ENCODE peak calls at places on chromosomes 2 and 18, in six cellular contexts. W is MM.1S, I is foreskin fibroblast, C is MCF 10A, T is BJ, N is fibroblast of the aortic adventitia. G is an unnamed sample.

GRCh38 chr18:37385846-37386435 is 179.7 kb downstream of the CELF4 start:
- DNase-seq in W (peak), I (no peak), C (peak), T (no peak), N (peak), G (no peak)

GRCh38 chr2:127359520-127359919 is 28.3 kb downstream of the MAP3K2 start:
- DNase-seq in W (no peak), I (no peak), C (no peak), T (no peak), N (no peak), G (no peak)

GRCh38 chr2:9796056-9796792 is 47.0 kb upstream of the TAF1B start:
- DNase-seq in W (no peak), I (no peak), C (no peak), T (no peak), N (no peak), G (no peak)

GRCh38 chr2:233061007-233061590 is 957 bp downstream of the INPP5D start:
- DNase-seq in W (peak), I (no peak), C (no peak), T (no peak), N (no peak), G (no peak)

GRCh38 chr2:88554189-88554588 is 73.1 kb downstream of the EIF2AK3 start:
- DNase-seq in W (no peak), I (no peak), C (peak), T (no peak), N (no peak), G (no peak)

GRCh38 chr18:49082714-49083688 is 132.2 kb upstream of the SMAD7 start:
- DNase-seq in W (no peak), I (no peak), C (no peak), T (no peak), N (no peak), G (no peak)

GRCh38 chr18:42306208-42306980 is 351.4 kb downstream of the PIK3C3 start:
- DNase-seq in W (no peak), I (no peak), C (no peak), T (no peak), N (peak), G (no peak)

GRCh38 chr2:173401716-173402326 is 47.1 kb downstream of the CDCA7 start:
- DNase-seq in W (no peak), I (no peak), C (no peak), T (no peak), N (peak), G (no peak)

GRCh38 chr2:8134105-8134903 is 547.6 kb upstream of the ID2 start:
- DNase-seq in W (no peak), I (no peak), C (no peak), T (no peak), N (no peak), G (no peak)

GRCh38 chr2:170222298-170222697 is 44.4 kb downstream of the MYO3B start:
- DNase-seq in W (no peak), I (peak), C (peak), T (no peak), N (peak), G (no peak)

GRCh38 chr2:197134206-197134605 is 176.4 kb downstream of the ANKRD44 start:
- DNase-seq in W (no peak), I (no peak), C (no peak), T (no peak), N (no peak), G (no peak)

GRCh38 chr2:194087089-194087488 is 1569.9 kb upstream of the SLC39A10 start:
- DNase-seq in W (no peak), I (no peak), C (no peak), T (no peak), N (peak), G (no peak)

GRCh38 chr2:223835701-223836532 is 1.5 kb downstream of the AP1S3 start:
- DNase-seq in W (peak), I (no peak), C (peak), T (no peak), N (no peak), G (no peak)

GRCh38 chr2:222904557-222905258 is 43.9 kb downstream of the ACSL3 start:
- DNase-seq in W (no peak), I (peak), C (no peak), T (peak), N (peak), G (no peak)

GRCh38 chr2:205772983-205773382 is 90.7 kb downstream of the NRP2 start:
- DNase-seq in W (no peak), I (no peak), C (peak), T (no peak), N (no peak), G (no peak)

GRCh38 chr2:216519154-216519762 is 20.6 kb downstream of the RPL37A start:
- DNase-seq in W (peak), I (peak), C (peak), T (no peak), N (peak), G (no peak)

GRCh38 chr2:186347472-186347871 is 138.6 kb upstream of the ZC3H15 start:
- DNase-seq in W (no peak), I (no peak), C (peak), T (no peak), N (no peak), G (no peak)

GRCh38 chr2:209556354-209556961 is 132.6 kb downstream of the MAP2 start:
- DNase-seq in W (peak), I (peak), C (peak), T (no peak), N (peak), G (no peak)

GRCh38 chr2:105546623-105546964 is 147.7 kb upstream of the FHL2 start:
- DNase-seq in W (no peak), I (no peak), C (no peak), T (no peak), N (no peak), G (no peak)

GRCh38 chr18:25089470-25089869 is 262.5 kb downstream of the ZNF521 start:
- DNase-seq in W (no peak), I (no peak), C (no peak), T (no peak), N (no peak), G (no peak)

GRCh38 chr2:201440182-201440581 is 11.1 kb downstream of the TRAK2 start:
- DNase-seq in W (no peak), I (no peak), C (peak), T (no peak), N (no peak), G (no peak)

GRCh38 chr2:160942505-160943125 is 217.6 kb upstream of the TANK start:
- DNase-seq in W (no peak), I (peak), C (no peak), T (no peak), N (no peak), G (no peak)

GRCh38 chr2:12884713-12885282 is 168.1 kb downstream of the TRIB2 start:
- DNase-seq in W (no peak), I (peak), C (peak), T (peak), N (peak), G (no peak)

GRCh38 chr18:42730272-42730671 is 385.2 kb downstream of the RIT2 start:
- DNase-seq in W (no peak), I (no peak), C (peak), T (no peak), N (peak), G (no peak)

GRCh38 chr2:188295067-188295685 is 3.5 kb downstream of the GULP1 start:
- DNase-seq in W (no peak), I (no peak), C (no peak), T (no peak), N (no peak), G (no peak)

GRCh38 chr2:160876765-160877164 is 283.5 kb upstream of the TANK start:
- DNase-seq in W (no peak), I (no peak), C (no peak), T (no peak), N (peak), G (no peak)

GRCh38 chr2:114754907-114755563 is 312.6 kb downstream of the DPP10 start:
- DNase-seq in W (no peak), I (no peak), C (peak), T (no peak), N (no peak), G (no peak)

GRCh38 chr18:66344227-66344626 is 259.7 kb downstream of the CDH19 start:
- DNase-seq in W (peak), I (no peak), C (peak), T (no peak), N (no peak), G (no peak)

GRCh38 chr18:79955302-79956075 is 4.0 kb upstream of the SLC66A2 start:
- DNase-seq in W (no peak), I (no peak), C (peak), T (no peak), N (no peak), G (no peak)

GRCh38 chr2:164028764-164029534 is 293.1 kb upstream of the FIGN start:
- DNase-seq in W (no peak), I (no peak), C (no peak), T (peak), N (peak), G (no peak)

DNA sequence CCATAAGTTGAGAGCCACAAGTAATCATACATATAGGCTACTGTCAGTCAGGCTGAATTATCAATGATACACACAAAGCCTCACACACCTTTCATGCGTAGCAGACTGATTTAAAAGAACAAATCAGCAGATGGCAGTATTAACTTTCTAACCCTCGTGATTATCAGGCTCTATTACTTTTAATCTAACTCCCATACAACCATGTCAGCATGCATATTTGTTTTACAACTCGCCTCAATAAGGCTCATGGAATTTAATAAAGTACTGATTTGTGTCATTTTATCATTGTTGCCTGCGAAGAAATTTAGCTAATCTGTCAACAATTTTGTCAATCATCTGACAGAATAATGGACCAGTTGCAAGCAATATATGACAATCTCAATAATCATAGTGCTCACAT is 82.8 kb downstream of the SLC25A12 start:
- DNase-seq in W (peak), I (peak), C (peak), T (no peak), N (peak), G (no peak)
- TF ChIP-seq CTCF in W (peak), I (peak), C (peak), T (peak), N (peak), G (peak)

DNA sequence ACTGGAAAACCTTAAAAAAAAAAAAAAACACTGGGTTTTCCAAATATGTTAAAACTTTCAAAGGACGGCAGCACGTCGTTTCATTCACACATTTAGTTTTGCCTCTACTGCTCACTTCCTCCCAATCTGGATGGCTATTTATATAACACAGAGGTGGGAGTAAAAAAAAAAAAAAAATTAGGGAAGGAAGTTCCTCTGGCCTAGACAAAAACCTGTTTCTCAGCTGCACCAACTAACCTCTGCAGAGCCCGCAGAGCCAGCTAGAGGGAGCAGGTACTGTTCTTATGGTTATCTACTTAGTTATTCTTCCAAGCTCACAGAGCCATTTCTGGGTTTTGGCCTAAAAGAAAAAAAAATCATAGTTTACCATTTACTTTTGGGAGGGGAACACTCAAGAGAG is 28.1 kb downstream of the SLC1A4 start:
- DNase-seq in W (no peak), I (no peak), C (no peak), T (no peak), N (no peak), G (no peak)
- TF ChIP-seq CTCF in W (peak), I (peak), C (no peak), T (peak), N (no peak), G (peak)

DNA sequence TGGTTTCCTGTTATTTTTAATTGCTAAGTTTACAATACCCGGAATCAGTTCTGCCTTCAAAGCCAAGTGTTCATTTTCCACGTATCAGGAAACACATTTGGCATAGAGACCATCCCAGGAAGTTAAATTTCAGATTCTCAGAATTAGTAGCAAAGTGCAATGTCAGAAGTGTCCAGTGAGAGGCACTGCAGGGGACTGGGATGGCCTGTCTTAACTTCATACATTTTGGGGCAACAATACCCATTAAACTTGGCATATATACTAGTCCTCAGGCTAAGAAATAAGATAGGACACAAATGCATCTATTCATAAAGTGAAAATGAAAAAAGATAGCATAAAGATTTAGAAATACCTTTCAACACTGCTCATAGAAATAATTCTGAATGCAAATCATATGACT is 1.5 kb upstream of the IL1RL2 start:
- DNase-seq in W (no peak), I (peak), C (peak), T (no peak), N (peak), G (no peak)
- TF ChIP-seq CTCF in W (no peak), I (peak), C (peak), T (peak), N (peak), G (peak)

GRCh38 chr2:985317-985898 is 34.8 kb downstream of the SNTG2 start:
- DNase-seq in W (no peak), I (no peak), C (no peak), T (no peak), N (no peak), G (no peak)
- TF ChIP-seq CTCF in W (no peak), I (no peak), C (no peak), T (no peak), N (no peak), G (no peak)

GRCh38 chr18:77700051-77700450 is 450.4 kb downstream of the GALR1 start:
- DNase-seq in W (no peak), I (no peak), C (peak), T (no peak), N (peak), G (no peak)

GRCh38 chr18:77701977-77702376 is 452.3 kb downstream of the GALR1 start:
- DNase-seq in W (no peak), I (no peak), C (no peak), T (no peak), N (no peak), G (no peak)

GRCh38 chr18:77705301-77705700 is 455.7 kb downstream of the GALR1 start:
- DNase-seq in W (no peak), I (no peak), C (no peak), T (no peak), N (no peak), G (no peak)

DNA sequence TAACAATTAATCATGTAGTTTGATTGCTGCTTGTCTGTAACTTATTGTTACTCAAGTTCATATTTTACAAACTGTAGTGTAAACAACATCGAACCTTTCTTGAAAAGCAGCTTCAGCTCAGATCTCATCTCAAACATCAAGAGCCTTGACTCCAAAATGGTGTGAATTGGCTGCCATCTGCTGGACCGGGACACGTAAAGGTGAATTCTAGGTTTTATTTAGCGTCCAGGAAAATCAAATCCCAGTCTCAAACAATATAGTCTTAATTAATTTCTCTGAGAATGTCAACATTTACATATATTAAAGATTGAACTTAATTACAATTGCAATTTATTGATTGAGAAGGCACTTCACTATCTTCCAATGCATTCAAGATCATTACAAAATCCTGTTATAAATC is 453.0 kb downstream of the GALR1 start:
- DNase-seq in W (peak), I (no peak), C (peak), T (no peak), N (peak), G (no peak)
- TF ChIP-seq CTCF in W (peak), I (no peak), C (peak), T (no peak), N (no peak), G (peak)

GRCh38 chr2:230925443-230925878 is 419 bp upstream of the GPR55 start:
- DNase-seq in W (no peak), I (no peak), C (no peak), T (no peak), N (no peak), G (no peak)

GRCh38 chr2:230925879-230926765 is 1.1 kb upstream of the GPR55 start:
- DNase-seq in W (peak), I (no peak), C (no peak), T (no peak), N (no peak), G (no peak)

GRCh38 chr2:230922951-230923717 is 1.9 kb downstream of the GPR55 start:
- DNase-seq in W (no peak), I (no peak), C (no peak), T (no peak), N (no peak), G (no peak)

GRCh38 chr2:230924092-230924469 is 961 bp downstream of the GPR55 start:
- DNase-seq in W (no peak), I (no peak), C (no peak), T (no peak), N (no peak), G (no peak)

DNA sequence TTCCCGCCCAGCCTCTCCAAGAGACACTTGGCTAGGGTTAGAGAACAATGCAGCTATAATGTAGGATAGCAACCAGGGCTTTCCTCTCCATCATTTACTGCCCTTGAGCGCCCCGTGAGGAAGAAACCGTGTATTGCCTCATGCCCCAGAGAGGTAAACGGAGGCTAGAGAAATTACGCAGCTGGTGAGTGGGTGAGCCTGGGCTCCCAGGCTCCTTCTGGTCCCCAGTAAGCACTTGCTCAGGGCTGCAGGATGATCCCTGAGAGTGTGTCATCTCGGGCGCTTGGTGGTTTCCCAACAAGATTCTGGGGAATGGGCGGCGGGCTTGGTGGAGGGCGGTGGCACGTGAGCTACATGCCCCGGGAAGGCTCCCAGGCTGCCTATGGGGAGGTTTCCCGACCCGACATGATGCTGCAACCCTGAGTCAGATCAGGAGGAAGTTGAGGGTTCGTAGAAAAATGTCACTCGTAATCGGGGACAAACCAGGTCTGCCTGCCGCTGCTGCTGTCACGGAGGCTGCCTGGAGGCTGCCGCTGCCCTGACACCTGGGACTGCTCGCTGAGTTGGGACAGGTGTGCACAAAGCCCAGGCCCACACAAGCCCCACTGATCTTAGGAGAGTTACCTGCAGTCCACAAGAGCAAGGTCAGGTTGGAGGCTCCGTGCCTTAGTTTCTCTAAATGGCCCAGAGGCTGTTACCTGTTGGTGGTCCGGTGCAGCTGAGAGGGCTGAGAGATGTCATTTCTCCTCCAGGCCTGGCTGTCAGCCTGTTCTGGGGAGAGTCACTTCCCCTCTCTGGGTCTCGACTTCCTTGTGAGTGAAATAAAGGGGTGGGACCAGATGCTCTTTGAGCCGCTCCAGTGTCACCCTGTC is at the start of gene GPR55:
- DNase-seq in W (no peak), I (no peak), C (peak), T (no peak), N (no peak), G (no peak)
- TF ChIP-seq CTCF in W (peak), I (no peak), C (peak), T (peak), N (no peak), G (no peak)

GRCh38 chr2:189576361-189576760 is 4.2 kb downstream of the SLC40A1 start:
- DNase-seq in W (no peak), I (no peak), C (no peak), T (no peak), N (no peak), G (no peak)
- TF ChIP-seq CTCF in W (no peak), I (no peak), C (no peak), T (no peak), N (no peak), G (no peak)